ENCODE peak calls at places on chromosomes 1 and 21, in eight cellular contexts. H is HepG2, A is transverse colon, C is H1, Q is GM12878, V is breast epithelium, N is suprapubic skin, E is upper lobe of left lung. O is an unnamed sample. For H3K4me1, the result is how much of the 10 kb centered on the place peaks cover.

GRCh38 chr1:92473781-92474495 is 12.8 kb downstream of the GFI1 start:
- DNase-seq in H (no peak), A (no peak), C (no peak), Q (no peak), V (no peak), N (no peak), E (no peak), O (no peak)

GRCh38 chr1:65209005-65209885 is 61.2 kb downstream of the AK4 start:
- DNase-seq in H (peak), A (peak), C (peak), Q (no peak), V (no peak), N (no peak), E (no peak), O (no peak)

GRCh38 chr1:145962157-145963102 is 1.9 kb downstream of the ANKRD34A start:
- DNase-seq in H (no peak), A (peak), C (peak), Q (no peak), V (no peak), N (no peak), E (peak), O (peak)

GRCh38 chr1:115275216-115275615 is 62.8 kb downstream of the NGF start:
- DNase-seq in H (no peak), A (no peak), C (no peak), Q (no peak), V (no peak), N (no peak), E (no peak), O (no peak)

GRCh38 chr1:19072285-19072981 is 116.0 kb upstream of the IFFO2 start:
- DNase-seq in H (no peak), A (no peak), C (no peak), Q (no peak), V (no peak), N (no peak), E (no peak), O (peak)

GRCh38 chr1:172416482-172417035 is 3.9 kb upstream of the C1orf105 start:
- DNase-seq in H (no peak), A (no peak), C (no peak), Q (no peak), V (no peak), N (no peak), E (no peak), O (no peak)

GRCh38 chr1:220990417-220991337 is 111.4 kb downstream of the HLX start:
- DNase-seq in H (peak), A (no peak), C (no peak), Q (no peak), V (no peak), N (no peak), E (no peak), O (no peak)

GRCh38 chr1:71634159-71634558 is 553.3 kb upstream of the ZRANB2 start:
- DNase-seq in H (no peak), A (no peak), C (no peak), Q (no peak), V (no peak), N (no peak), E (no peak), O (no peak)

GRCh38 chr1:24155011-24155782 is 12.3 kb upstream of the IL22RA1 start:
- DNase-seq in H (peak), A (peak), C (peak), Q (peak), V (no peak), N (no peak), E (no peak), O (no peak)

GRCh38 chr1:167763525-167764220 is 41.9 kb downstream of the MPZL1 start:
- DNase-seq in H (no peak), A (no peak), C (no peak), Q (no peak), V (peak), N (no peak), E (no peak), O (no peak)

GRCh38 chr1:17113973-17114372 is 5.3 kb downstream of the PADI2 start:
- DNase-seq in H (no peak), A (no peak), C (no peak), Q (no peak), V (no peak), N (no peak), E (no peak), O (no peak)

GRCh38 chr1:46396429-46397398 is 2.6 kb downstream of the FAAH start:
- DNase-seq in H (no peak), A (no peak), C (no peak), Q (no peak), V (no peak), N (no peak), E (no peak), O (no peak)

GRCh38 chr1:35449334-35450008 is 107.7 kb downstream of the KIAA0319L start:
- DNase-seq in H (no peak), A (no peak), C (no peak), Q (no peak), V (no peak), N (no peak), E (no peak), O (no peak)

GRCh38 chr1:201790261-201790660 is 38.7 kb upstream of the IPO9 start:
- DNase-seq in H (no peak), A (no peak), C (no peak), Q (no peak), V (no peak), N (no peak), E (no peak), O (no peak)

GRCh38 chr1:218080818-218081217 is 204.3 kb upstream of the RRP15 start:
- DNase-seq in H (no peak), A (no peak), C (no peak), Q (no peak), V (no peak), N (no peak), E (no peak), O (no peak)

GRCh38 chr1:96418969-96419368 is 302.6 kb upstream of the PTBP2 start:
- DNase-seq in H (no peak), A (no peak), C (no peak), Q (no peak), V (no peak), N (no peak), E (no peak), O (no peak)

GRCh38 chr1:156001682-156002171 is 19.0 kb downstream of the SSR2 start:
- DNase-seq in H (no peak), A (peak), C (no peak), Q (no peak), V (no peak), N (no peak), E (no peak), O (no peak)

GRCh38 chr1:90114521-90115141 is 119.7 kb downstream of the ZNF326 start:
- DNase-seq in H (peak), A (no peak), C (no peak), Q (peak), V (no peak), N (no peak), E (no peak), O (no peak)

GRCh38 chr1:38452246-38452645 is 405.7 kb upstream of the POU3F1 start:
- DNase-seq in H (no peak), A (no peak), C (peak), Q (no peak), V (no peak), N (no peak), E (no peak), O (no peak)

GRCh38 chr1:199875856-199876255 is 151.7 kb upstream of the NR5A2 start:
- DNase-seq in H (no peak), A (no peak), C (no peak), Q (no peak), V (no peak), N (no peak), E (no peak), O (no peak)

GRCh38 chr1:16088996-16089395 is 15.5 kb upstream of the FAM131C start:
- DNase-seq in H (no peak), A (no peak), C (no peak), Q (no peak), V (no peak), N (no peak), E (peak), O (no peak)

GRCh38 chr1:164707868-164708331 is 148.9 kb downstream of the PBX1 start:
- DNase-seq in H (no peak), A (no peak), C (no peak), Q (no peak), V (no peak), N (no peak), E (no peak), O (no peak)

GRCh38 chr1:78367700-78368099 is 123.1 kb upstream of the PTGFR start:
- DNase-seq in H (no peak), A (no peak), C (no peak), Q (no peak), V (no peak), N (no peak), E (no peak), O (no peak)

GRCh38 chr1:5977494-5978444 is 14.5 kb downstream of the NPHP4 start:
- DNase-seq in H (no peak), A (no peak), C (no peak), Q (no peak), V (peak), N (peak), E (no peak), O (peak)

GRCh38 chr21:46397211-46397905 is 61.3 kb upstream of the DIP2A start:
- DNase-seq in H (no peak), A (no peak), C (no peak), Q (no peak), V (no peak), N (no peak), E (no peak), O (no peak)

GRCh38 chr21:29360799-29361765 is 62.4 kb downstream of the BACH1 start:
- DNase-seq in H (no peak), A (no peak), C (no peak), Q (no peak), V (no peak), N (no peak), E (no peak), O (no peak)

GRCh38 chr1:185645201-185645640 is 89.0 kb upstream of the HMCN1 start:
- DNase-seq in H (no peak), A (no peak), C (no peak), Q (no peak), V (no peak), N (no peak), E (no peak), O (no peak)

GRCh38 chr1:219446288-219446687 is 166.6 kb downstream of the ZC3H11B start:
- DNase-seq in H (no peak), A (no peak), C (no peak), Q (no peak), V (no peak), N (no peak), E (no peak), O (no peak)

GRCh38 chr1:214864896-214865688 is 217.4 kb upstream of the KCNK2 start:
- DNase-seq in H (no peak), A (no peak), C (no peak), Q (no peak), V (no peak), N (no peak), E (no peak), O (no peak)

GRCh38 chr1:181023265-181024057 is 791 bp upstream of the STX6 start:
- DNase-seq in H (no peak), A (no peak), C (no peak), Q (no peak), V (no peak), N (no peak), E (no peak), O (peak)

GRCh38 chr1:181021155-181021554 is 1.5 kb downstream of the STX6 start:
- DNase-seq in H (no peak), A (no peak), C (no peak), Q (no peak), V (no peak), N (no peak), E (no peak), O (no peak)

GRCh38 chr1:181016563-181016962 is 6.1 kb downstream of the STX6 start:
- DNase-seq in H (no peak), A (no peak), C (no peak), Q (no peak), V (no peak), N (no peak), E (no peak), O (no peak)

GRCh38 chr1:181018901-181019681 is 3.6 kb downstream of the STX6 start:
- DNase-seq in H (no peak), A (no peak), C (no peak), Q (no peak), V (no peak), N (no peak), E (no peak), O (no peak)

GRCh38 chr1:181021811-181022434 is 747 bp downstream of the STX6 start:
- DNase-seq in H (peak), A (peak), C (peak), Q (no peak), V (peak), N (peak), E (peak), O (peak)
- TF ChIP-seq POLR2A in H (no peak), A (no peak), C (peak), Q (no peak), V (no peak), N (no peak), E (no peak), O (no peak)

GRCh38 chr1:109370712-109371270 is 26.9 kb downstream of the SORT1 start:
- DNase-seq in H (peak), A (no peak), C (no peak), Q (no peak), V (no peak), N (no peak), E (no peak), O (no peak)
- H3K4me1 ChIP-seq in H (half or more), A (under half), C (under half), Q (under half), V (under half), N (under half), E (under half), O (under half)

GRCh38 chr1:42947965-42948732 is 10.5 kb downstream of the SLC2A1 start:
- DNase-seq in H (no peak), A (no peak), C (no peak), Q (no peak), V (no peak), N (no peak), E (no peak), O (no peak)

GRCh38 chr1:42944207-42944928 is 14.3 kb downstream of the SLC2A1 start:
- DNase-seq in H (no peak), A (peak), C (no peak), Q (no peak), V (no peak), N (no peak), E (no peak), O (no peak)

GRCh38 chr1:42945171-42945570 is 13.5 kb downstream of the SLC2A1 start:
- DNase-seq in H (no peak), A (no peak), C (no peak), Q (no peak), V (no peak), N (no peak), E (no peak), O (no peak)

GRCh38 chr1:42947137-42947536 is 11.5 kb downstream of the SLC2A1 start:
- DNase-seq in H (no peak), A (no peak), C (no peak), Q (no peak), V (no peak), N (no peak), E (no peak), O (no peak)

GRCh38 chr1:42946120-42947009 is 12.3 kb downstream of the SLC2A1 start:
- DNase-seq in H (no peak), A (no peak), C (no peak), Q (no peak), V (no peak), N (no peak), E (no peak), O (no peak)
- TF ChIP-seq POLR2AphosphoS5 in H (no peak), A (no peak), C (peak), Q (no peak), V (no peak), N (no peak), E (no peak), O (no peak)

DNA sequence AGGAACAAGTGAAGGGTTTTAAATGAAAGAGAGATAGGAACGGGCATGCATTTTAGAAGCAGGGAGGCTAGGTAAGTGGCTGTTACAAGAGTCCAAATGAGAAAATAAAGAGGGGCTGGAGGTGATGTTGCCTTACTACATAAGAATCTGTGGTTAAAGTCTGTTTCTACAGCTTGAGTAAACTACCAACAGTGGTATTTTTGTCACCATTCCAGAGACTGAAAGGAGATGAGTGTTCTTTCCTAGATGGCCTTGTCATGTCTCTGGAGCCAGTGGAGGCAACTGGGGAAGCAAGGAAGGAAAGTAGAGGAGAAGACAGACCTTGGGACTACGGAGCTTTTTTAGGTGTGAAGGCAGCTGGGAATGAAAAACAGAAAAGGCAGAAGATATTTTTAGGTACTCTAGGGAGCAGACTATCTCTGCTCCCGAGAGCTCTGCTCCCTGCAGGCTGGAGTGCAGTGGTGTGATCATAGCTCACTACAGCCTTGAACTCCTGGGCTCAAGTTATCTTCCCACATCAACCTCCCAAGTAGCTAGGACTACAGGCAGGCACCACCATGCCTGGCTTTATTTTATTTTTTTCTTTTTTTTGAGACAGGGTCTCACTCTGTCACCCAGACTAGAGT is 12.2 kb downstream of the HDAC1 start:
- DNase-seq in H (no peak), A (no peak), C (no peak), Q (no peak), V (no peak), N (no peak), E (no peak), O (no peak)
- TF ChIP-seq POLR2A in H (no peak), A (no peak), C (no peak), Q (no peak), V (no peak), N (no peak), E (no peak), O (no peak)

GRCh38 chr1:20361401-20361800 is 70.7 kb downstream of the VWA5B1 start:
- DNase-seq in H (no peak), A (no peak), C (no peak), Q (no peak), V (no peak), N (no peak), E (no peak), O (no peak)

GRCh38 chr1:20359451-20360330 is 69.0 kb downstream of the VWA5B1 start:
- DNase-seq in H (no peak), A (peak), C (no peak), Q (no peak), V (no peak), N (no peak), E (no peak), O (no peak)

GRCh38 chr1:20357796-20358195 is 67.1 kb downstream of the VWA5B1 start:
- DNase-seq in H (no peak), A (no peak), C (no peak), Q (no peak), V (no peak), N (no peak), E (no peak), O (peak)

GRCh38 chr1:20356850-20357459 is 66.3 kb downstream of the VWA5B1 start:
- DNase-seq in H (no peak), A (no peak), C (no peak), Q (no peak), V (no peak), N (no peak), E (no peak), O (no peak)

GRCh38 chr1:20358761-20359263 is 68.1 kb downstream of the VWA5B1 start:
- DNase-seq in H (peak), A (peak), C (no peak), Q (no peak), V (no peak), N (no peak), E (peak), O (peak)
- H3K4me1 ChIP-seq in H (under half), A (under half), C (under half), Q (under half), V (under half), N (under half), E (under half), O (under half)

GRCh38 chr21:36960676-36961284 is 5.7 kb downstream of the HLCS start:
- DNase-seq in H (no peak), A (no peak), C (no peak), Q (no peak), V (no peak), N (no peak), E (no peak), O (no peak)
- TF ChIP-seq POLR2AphosphoS5 in H (no peak), A (no peak), C (no peak), Q (no peak), V (no peak), N (no peak), E (no peak), O (no peak)

DNA sequence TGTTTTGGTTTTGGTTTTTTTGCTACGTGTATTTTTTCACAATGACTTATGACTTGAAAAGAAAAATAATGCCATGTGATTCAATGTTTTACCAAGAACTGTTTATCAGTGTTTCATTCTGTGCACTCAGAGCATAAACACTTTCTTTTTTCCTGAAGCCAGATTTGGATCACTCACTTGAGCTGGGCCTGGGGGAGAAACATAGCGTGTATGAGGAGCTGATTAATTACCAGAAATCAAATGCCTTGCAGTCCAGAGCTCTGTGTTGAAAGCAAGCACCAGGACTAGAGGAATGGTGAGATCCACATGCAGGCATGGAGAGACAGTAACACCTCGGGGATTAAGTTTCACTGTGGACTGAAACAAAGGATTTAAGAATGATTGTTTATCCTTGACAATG is 642.1 kb upstream of the ADGRL2 start:
- DNase-seq in H (no peak), A (no peak), C (no peak), Q (no peak), V (no peak), N (no peak), E (no peak), O (no peak)
- TF ChIP-seq POLR2A in H (no peak), A (no peak), C (no peak), Q (no peak), V (no peak), N (no peak), E (no peak), O (no peak)

GRCh38 chr1:41424581-41425118 is 59.8 kb downstream of the EDN2 start:
- DNase-seq in H (no peak), A (no peak), C (no peak), Q (no peak), V (no peak), N (no peak), E (no peak), O (no peak)

GRCh38 chr1:41420351-41420750 is 59.1 kb downstream of the FOXO6 start:
- DNase-seq in H (no peak), A (no peak), C (no peak), Q (no peak), V (no peak), N (no peak), E (no peak), O (peak)

GRCh38 chr1:41420877-41421276 is 59.6 kb downstream of the FOXO6 start:
- DNase-seq in H (no peak), A (no peak), C (no peak), Q (no peak), V (no peak), N (no peak), E (no peak), O (no peak)

GRCh38 chr1:41423511-41424191 is 60.8 kb downstream of the EDN2 start:
- DNase-seq in H (no peak), A (peak), C (peak), Q (no peak), V (no peak), N (no peak), E (peak), O (peak)

DNA sequence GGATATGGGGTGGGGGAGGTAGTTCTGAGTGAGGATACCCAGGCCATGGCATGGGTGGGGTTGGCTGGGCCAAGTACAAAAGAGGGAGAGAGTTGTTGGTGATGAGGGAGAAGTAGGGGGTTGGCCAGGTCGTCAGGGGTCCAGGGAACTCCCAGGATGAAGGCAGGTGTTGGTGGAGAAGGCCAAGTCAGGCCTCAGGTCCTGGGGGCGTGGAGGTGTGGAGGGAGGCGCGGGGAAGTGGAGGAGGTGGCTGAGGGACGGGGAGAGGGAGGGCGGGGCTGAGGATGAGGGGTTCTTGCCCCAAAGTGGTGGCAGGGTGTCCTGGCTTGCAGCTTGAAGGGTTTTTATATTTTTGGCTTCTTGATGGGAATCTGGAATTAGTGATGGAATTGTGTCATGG is 61.1 kb downstream of the FOXO6 start:
- DNase-seq in H (no peak), A (no peak), C (no peak), Q (no peak), V (no peak), N (no peak), E (no peak), O (no peak)
- H3K4me1 ChIP-seq in H (under half), A (under half), C (under half), Q (under half), V (under half), N (under half), E (under half), O (under half)

GRCh38 chr1:212852105-212852688 is 4.7 kb upstream of the SPATA45 start:
- DNase-seq in H (no peak), A (no peak), C (peak), Q (no peak), V (no peak), N (no peak), E (no peak), O (no peak)
- TF ChIP-seq POLR2AphosphoS5 in H (no peak), A (no peak), C (no peak), Q (no peak), V (no peak), N (no peak), E (no peak), O (no peak)